ENCODE peak calls at places on chromosomes 16 and 17, in ten cellular contexts. One of them, this sample, is unnamed.

GRCh38 chr16:52193441-52193840 is 353.5 kb downstream of the TOX3 start:
- DNase-seq in HepG2: peak; percentile 53
- DNase-seq in tibial nerve: no peak
- DNase-seq in GM23338: no peak
- DNase-seq in body of pancreas: no peak
- DNase-seq in psoas muscle: no peak
- DNase-seq in heart right ventricle: no peak
- DNase-seq in CD8-positive, alpha-beta T cell: no peak
- DNase-seq in A549: no peak
- DNase-seq in tibial artery: no peak
- DNase-seq in this sample: no peak

GRCh38 chr17:61250335-61250890 is 149.2 kb upstream of the TBX2 start:
- DNase-seq in A549: peak; percentile 35
- DNase-seq in CD8-positive, alpha-beta T cell: no peak
- DNase-seq in GM23338: no peak
- DNase-seq in HepG2: no peak
- DNase-seq in psoas muscle: no peak
- DNase-seq in body of pancreas: no peak
- DNase-seq in heart right ventricle: no peak
- DNase-seq in tibial nerve: no peak
- DNase-seq in tibial artery: no peak
- DNase-seq in this sample: no peak

GRCh38 chr16:85057948-85058347 is 30.4 kb downstream of the KIAA0513 start:
- DNase-seq in tibial nerve: no peak
- DNase-seq in heart right ventricle: no peak
- DNase-seq in body of pancreas: no peak
- DNase-seq in psoas muscle: no peak
- DNase-seq in A549: no peak
- DNase-seq in CD8-positive, alpha-beta T cell: no peak
- DNase-seq in tibial artery: no peak
- DNase-seq in HepG2: no peak
- DNase-seq in GM23338: no peak
- DNase-seq in this sample: no peak

GRCh38 chr16:29714972-29715371 is 30.8 kb downstream of the C16orf54 start:
- DNase-seq in psoas muscle: no peak
- DNase-seq in body of pancreas: no peak
- DNase-seq in tibial nerve: no peak
- DNase-seq in tibial artery: no peak
- DNase-seq in HepG2: no peak
- DNase-seq in heart right ventricle: no peak
- DNase-seq in GM23338: no peak
- DNase-seq in CD8-positive, alpha-beta T cell: no peak
- DNase-seq in A549: no peak
- DNase-seq in this sample: no peak

GRCh38 chr17:2751482-2751881 is 2.0 kb upstream of the CCDC92B start:
- DNase-seq in A549: peak; percentile 34
- DNase-seq in heart right ventricle: no peak
- DNase-seq in tibial nerve: no peak
- DNase-seq in GM23338: peak; percentile 65
- DNase-seq in body of pancreas: no peak
- DNase-seq in tibial artery: no peak
- DNase-seq in HepG2: no peak
- DNase-seq in CD8-positive, alpha-beta T cell: no peak
- DNase-seq in psoas muscle: no peak
- DNase-seq in this sample: no peak

GRCh38 chr17:73431401-73432205 is 119.8 kb upstream of the CDC42EP4 start:
- DNase-seq in tibial nerve: no peak
- DNase-seq in A549: no peak
- DNase-seq in heart right ventricle: no peak
- DNase-seq in tibial artery: no peak
- DNase-seq in psoas muscle: no peak
- DNase-seq in GM23338: no peak
- DNase-seq in HepG2: no peak
- DNase-seq in CD8-positive, alpha-beta T cell: no peak
- DNase-seq in body of pancreas: no peak
- DNase-seq in this sample: no peak

GRCh38 chr16:46970089-46970488 is 3.4 kb downstream of the DNAJA2 start:
- DNase-seq in A549: no peak
- DNase-seq in HepG2: peak; percentile 79
- DNase-seq in CD8-positive, alpha-beta T cell: no peak
- DNase-seq in heart right ventricle: peak; percentile 42
- DNase-seq in tibial artery: no peak
- DNase-seq in GM23338: no peak
- DNase-seq in body of pancreas: peak; percentile 50
- DNase-seq in psoas muscle: peak; percentile 27
- DNase-seq in tibial nerve: no peak
- DNase-seq in this sample: no peak

GRCh38 chr16:58393138-58393504 is 850 bp downstream of the GINS3 start:
- DNase-seq in GM23338: no peak
- DNase-seq in psoas muscle: no peak
- DNase-seq in tibial nerve: no peak
- DNase-seq in HepG2: peak; percentile 15
- DNase-seq in tibial artery: no peak
- DNase-seq in A549: no peak
- DNase-seq in body of pancreas: no peak
- DNase-seq in CD8-positive, alpha-beta T cell: no peak
- DNase-seq in heart right ventricle: no peak
- DNase-seq in this sample: no peak

GRCh38 chr16:86531193-86531550 is 20.8 kb downstream of the FOXF1 start:
- DNase-seq in tibial nerve: peak; percentile 54
- DNase-seq in heart right ventricle: peak; percentile 69
- DNase-seq in body of pancreas: no peak
- DNase-seq in CD8-positive, alpha-beta T cell: no peak
- DNase-seq in A549: no peak
- DNase-seq in GM23338: no peak
- DNase-seq in tibial artery: no peak
- DNase-seq in psoas muscle: peak; percentile 55
- DNase-seq in HepG2: no peak
- DNase-seq in this sample: peak; percentile 83

GRCh38 chr16:86532526-86532815 is 22.1 kb downstream of the FOXF1 start:
- DNase-seq in tibial nerve: no peak
- DNase-seq in GM23338: no peak
- DNase-seq in tibial artery: no peak
- DNase-seq in heart right ventricle: no peak
- DNase-seq in CD8-positive, alpha-beta T cell: no peak
- DNase-seq in psoas muscle: no peak
- DNase-seq in HepG2: no peak
- DNase-seq in A549: no peak
- DNase-seq in body of pancreas: no peak
- DNase-seq in this sample: no peak

GRCh38 chr16:86531641-86532525 is 21.6 kb downstream of the FOXF1 start:
- DNase-seq in body of pancreas: no peak
- DNase-seq in heart right ventricle: no peak
- DNase-seq in HepG2: no peak
- DNase-seq in tibial nerve: no peak
- DNase-seq in psoas muscle: no peak
- DNase-seq in CD8-positive, alpha-beta T cell: no peak
- DNase-seq in GM23338: no peak
- DNase-seq in A549: no peak
- DNase-seq in tibial artery: no peak
- DNase-seq in this sample: no peak

GRCh38 chr16:86529160-86529559 is 18.8 kb downstream of the FOXF1 start:
- DNase-seq in tibial nerve: no peak
- DNase-seq in CD8-positive, alpha-beta T cell: no peak
- DNase-seq in A549: no peak
- DNase-seq in GM23338: no peak
- DNase-seq in heart right ventricle: no peak
- DNase-seq in tibial artery: no peak
- DNase-seq in psoas muscle: no peak
- DNase-seq in body of pancreas: no peak
- DNase-seq in HepG2: no peak
- DNase-seq in this sample: no peak

DNA sequence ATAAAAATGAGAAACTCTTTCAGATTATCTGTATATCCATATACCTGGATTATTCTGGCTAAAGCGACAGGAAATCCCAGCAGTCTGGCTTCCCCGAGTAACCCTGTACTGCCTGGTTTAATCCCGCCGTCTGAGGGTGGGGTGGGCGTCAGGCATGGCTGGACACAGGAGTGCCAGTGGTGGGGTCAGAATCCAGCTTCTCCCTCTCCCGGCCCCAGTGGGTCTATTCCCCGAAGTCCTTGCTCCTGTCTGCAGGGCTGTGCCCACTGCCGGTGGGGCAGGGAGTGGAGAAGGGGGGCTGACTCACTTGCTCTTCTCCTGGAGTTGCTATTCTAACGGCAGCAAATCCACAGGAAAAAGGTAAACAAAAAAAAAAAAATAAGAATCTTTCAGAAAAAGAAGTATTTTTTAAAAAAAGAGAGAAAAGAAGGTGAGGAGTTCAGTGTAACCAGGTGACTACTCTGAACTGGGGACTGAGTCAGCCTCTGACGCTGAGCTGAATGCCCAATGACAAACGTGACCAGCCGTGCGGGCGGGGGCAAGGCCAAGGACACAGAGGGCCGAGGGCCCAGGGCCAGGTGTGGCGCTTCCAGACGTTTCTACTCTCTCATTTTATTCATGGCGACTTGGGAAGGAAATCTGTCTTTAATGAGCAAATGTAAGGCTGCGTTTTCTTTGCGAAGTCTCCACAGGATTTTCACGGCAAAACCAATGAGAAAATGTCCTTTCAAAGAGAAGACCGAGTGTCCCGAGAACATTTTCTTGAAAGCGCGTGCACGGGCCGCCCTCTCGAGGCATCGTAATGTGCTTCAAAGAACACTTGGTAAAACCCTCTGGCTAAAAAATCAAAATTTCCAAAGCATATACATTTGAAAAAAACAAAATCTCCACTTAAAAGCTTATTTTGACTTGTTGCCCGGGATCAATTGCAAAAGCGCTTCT is 20.2 kb downstream of the FOXF1 start:
- DNase-seq in HepG2: no peak
- DNase-seq in heart right ventricle: no peak
- DNase-seq in tibial artery: no peak
- DNase-seq in A549: no peak
- DNase-seq in GM23338: no peak
- DNase-seq in psoas muscle: no peak
- DNase-seq in CD8-positive, alpha-beta T cell: no peak
- DNase-seq in body of pancreas: no peak
- DNase-seq in tibial nerve: no peak
- DNase-seq in this sample: no peak
- H3K27ac ChIP-seq in HepG2: no peak overlapping the region
- H3K27ac ChIP-seq in heart right ventricle: no peak overlapping the region
- H3K27ac ChIP-seq in tibial artery: no peak overlapping the region
- H3K27ac ChIP-seq in A549: no peak overlapping the region
- H3K27ac ChIP-seq in GM23338: peak overlapping the region; percentile 42
- H3K27ac ChIP-seq in psoas muscle: no peak overlapping the region
- H3K27ac ChIP-seq in CD8-positive, alpha-beta T cell: no peak overlapping the region
- H3K27ac ChIP-seq in body of pancreas: no peak overlapping the region
- H3K27ac ChIP-seq in tibial nerve: peak overlapping the region; percentile 83
- H3K27ac ChIP-seq in this sample: peak overlapping the region; percentile 69

GRCh38 chr17:82231312-82231561 is 2.4 kb downstream of the SLC16A3 start:
- DNase-seq in CD8-positive, alpha-beta T cell: no peak
- DNase-seq in GM23338: no peak
- DNase-seq in HepG2: no peak
- DNase-seq in tibial artery: no peak
- DNase-seq in psoas muscle: no peak
- DNase-seq in body of pancreas: no peak
- DNase-seq in heart right ventricle: no peak
- DNase-seq in tibial nerve: no peak
- DNase-seq in A549: no peak
- DNase-seq in this sample: no peak

GRCh38 chr17:82230627-82231311 is 1.9 kb downstream of the SLC16A3 start:
- DNase-seq in tibial nerve: peak; percentile 78
- DNase-seq in body of pancreas: no peak
- DNase-seq in heart right ventricle: peak; percentile 92
- DNase-seq in HepG2: peak; percentile 87
- DNase-seq in psoas muscle: peak; percentile 90
- DNase-seq in tibial artery: peak; percentile 94
- DNase-seq in CD8-positive, alpha-beta T cell: no peak
- DNase-seq in GM23338: peak; percentile 85
- DNase-seq in A549: peak; percentile 92
- DNase-seq in this sample: no peak

GRCh38 chr17:82231562-82232321 is 2.9 kb downstream of the SLC16A3 start:
- DNase-seq in tibial artery: peak; percentile 89
- DNase-seq in body of pancreas: no peak
- DNase-seq in CD8-positive, alpha-beta T cell: no peak
- DNase-seq in psoas muscle: peak; percentile 86
- DNase-seq in heart right ventricle: peak; percentile 78
- DNase-seq in A549: peak; percentile 93
- DNase-seq in tibial nerve: peak; percentile 44
- DNase-seq in HepG2: peak; percentile 94
- DNase-seq in GM23338: peak; percentile 84
- DNase-seq in this sample: peak; percentile 61

GRCh38 chr17:82232876-82233785 is 4.3 kb downstream of the SLC16A3 start:
- DNase-seq in HepG2: no peak
- DNase-seq in GM23338: no peak
- DNase-seq in tibial nerve: no peak
- DNase-seq in heart right ventricle: peak; percentile 17
- DNase-seq in body of pancreas: no peak
- DNase-seq in tibial artery: peak; percentile 73
- DNase-seq in A549: no peak
- DNase-seq in CD8-positive, alpha-beta T cell: no peak
- DNase-seq in psoas muscle: peak; percentile 61
- DNase-seq in this sample: no peak

DNA sequence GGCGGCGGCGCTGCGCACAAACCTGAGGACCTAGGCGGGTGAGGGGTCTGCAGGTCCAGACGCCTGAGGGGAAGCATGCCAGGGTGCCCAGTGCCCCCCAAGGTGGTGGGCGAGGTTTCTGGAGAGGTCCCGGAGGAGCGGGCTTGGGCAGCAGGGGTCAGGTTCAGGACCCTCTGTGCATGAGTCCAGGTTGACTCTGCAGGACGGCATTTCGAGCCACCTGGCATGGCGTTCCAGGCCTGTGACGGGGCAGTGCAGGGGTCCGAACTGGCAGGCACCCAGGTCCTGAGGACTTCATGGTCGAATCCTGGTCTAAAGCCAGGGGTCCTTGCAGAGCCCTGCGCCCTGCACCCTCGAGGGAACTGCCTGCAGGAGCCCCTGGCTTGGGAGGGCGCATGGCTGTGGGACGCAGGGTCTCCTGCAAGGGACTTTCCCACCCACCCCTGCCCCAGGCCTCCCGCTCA is 3.5 kb downstream of the SLC16A3 start:
- DNase-seq in GM23338: no peak
- DNase-seq in heart right ventricle: peak; percentile 43
- DNase-seq in tibial artery: no peak
- DNase-seq in tibial nerve: no peak
- DNase-seq in A549: no peak
- DNase-seq in CD8-positive, alpha-beta T cell: no peak
- DNase-seq in psoas muscle: no peak
- DNase-seq in HepG2: no peak
- DNase-seq in body of pancreas: no peak
- DNase-seq in this sample: no peak
- H3K4me3 ChIP-seq in GM23338: peak overlapping the region; percentile 66
- H3K4me3 ChIP-seq in heart right ventricle: peak overlapping the region; percentile 56
- H3K4me3 ChIP-seq in tibial artery: peak overlapping the region; percentile 58
- H3K4me3 ChIP-seq in tibial nerve: peak overlapping the region; percentile 52
- H3K4me3 ChIP-seq in A549: peak overlapping the region; percentile 65
- H3K4me3 ChIP-seq in CD8-positive, alpha-beta T cell: no peak overlapping the region
- H3K4me3 ChIP-seq in psoas muscle: peak overlapping the region; percentile 75
- H3K4me3 ChIP-seq in HepG2: peak overlapping the region; percentile 75
- H3K4me3 ChIP-seq in body of pancreas: no peak overlapping the region
- H3K4me3 ChIP-seq in this sample: no peak overlapping the region

DNA sequence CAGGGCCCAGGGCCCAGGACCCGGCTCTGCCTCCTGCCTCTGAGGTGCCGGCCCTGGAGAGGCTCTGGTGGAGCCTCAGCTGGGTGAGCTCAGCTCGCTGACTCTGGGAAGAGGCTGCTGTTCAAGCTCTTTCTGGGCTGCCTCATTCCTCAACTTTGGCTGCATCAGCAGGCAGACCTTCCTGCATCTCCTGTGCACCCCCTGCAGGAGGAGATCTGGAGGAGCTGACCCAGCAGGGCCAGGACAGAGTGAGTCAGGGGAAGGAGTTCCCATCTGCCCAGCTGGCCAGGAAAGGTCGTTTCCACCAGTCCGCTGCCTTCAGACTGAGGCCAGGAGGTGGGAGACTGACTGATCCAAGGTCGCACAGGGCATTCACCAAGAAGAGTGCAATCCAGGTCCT is 10.7 kb downstream of the CRHR1 start:
- DNase-seq in body of pancreas: no peak
- DNase-seq in HepG2: no peak
- DNase-seq in A549: peak; percentile 49
- DNase-seq in tibial nerve: no peak
- DNase-seq in psoas muscle: no peak
- DNase-seq in heart right ventricle: no peak
- DNase-seq in CD8-positive, alpha-beta T cell: no peak
- DNase-seq in GM23338: peak; percentile 64
- DNase-seq in tibial artery: no peak
- DNase-seq in this sample: no peak
- TF ChIP-seq CTCF in body of pancreas: no peak
- TF ChIP-seq CTCF in HepG2: peak; percentile 33
- TF ChIP-seq CTCF in A549: no peak
- TF ChIP-seq CTCF in tibial nerve: no peak
- TF ChIP-seq CTCF in psoas muscle: peak; percentile 4
- TF ChIP-seq CTCF in heart right ventricle: no peak
- TF ChIP-seq CTCF in CD8-positive, alpha-beta T cell: no peak
- TF ChIP-seq CTCF in GM23338: no peak
- TF ChIP-seq CTCF in tibial artery: no peak
- TF ChIP-seq CTCF in this sample: no peak

DNA sequence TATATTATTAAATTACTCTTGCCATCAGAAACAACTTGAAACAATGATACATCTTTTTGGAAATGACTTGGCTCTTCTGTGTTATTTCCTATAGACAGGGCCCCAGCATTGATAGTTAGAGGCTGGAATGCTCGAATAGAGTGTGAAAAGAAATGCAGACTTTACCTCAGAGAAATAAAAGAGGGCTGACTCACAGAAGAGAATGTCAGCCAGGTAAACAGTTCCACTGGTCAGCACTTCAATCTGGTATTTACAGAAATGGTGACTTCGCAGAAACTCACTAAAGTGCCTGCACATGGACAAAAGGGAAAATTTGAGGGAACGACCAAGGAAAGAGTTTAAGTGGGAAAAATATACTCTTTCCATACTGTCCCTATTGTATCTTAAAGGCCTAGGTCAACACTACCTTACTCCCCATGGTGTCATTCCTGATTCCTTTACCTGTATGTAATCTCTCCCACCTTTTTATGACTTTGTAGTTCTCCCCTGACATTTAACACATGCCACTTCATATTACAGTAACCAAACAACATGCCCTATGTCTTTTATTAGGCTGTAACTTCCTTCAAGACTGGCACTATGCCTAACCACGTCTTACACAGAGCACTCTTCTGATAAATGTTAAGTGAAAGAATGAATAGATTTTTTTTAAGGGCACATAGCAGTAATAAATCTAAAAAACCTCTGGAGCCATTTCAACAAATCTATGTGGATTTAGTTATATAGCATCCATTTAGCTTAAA is 36.7 kb downstream of the AKAP10 start:
- DNase-seq in CD8-positive, alpha-beta T cell: no peak
- DNase-seq in tibial artery: no peak
- DNase-seq in A549: peak; percentile 47
- DNase-seq in psoas muscle: no peak
- DNase-seq in body of pancreas: no peak
- DNase-seq in HepG2: peak; percentile 40
- DNase-seq in tibial nerve: no peak
- DNase-seq in GM23338: peak; percentile 20
- DNase-seq in heart right ventricle: no peak
- DNase-seq in this sample: no peak
- H3K27ac ChIP-seq in CD8-positive, alpha-beta T cell: no peak overlapping the region
- H3K27ac ChIP-seq in tibial artery: no peak overlapping the region
- H3K27ac ChIP-seq in A549: peak overlapping the region; percentile 80
- H3K27ac ChIP-seq in psoas muscle: no peak overlapping the region
- H3K27ac ChIP-seq in body of pancreas: no peak overlapping the region
- H3K27ac ChIP-seq in HepG2: no peak overlapping the region
- H3K27ac ChIP-seq in tibial nerve: no peak overlapping the region
- H3K27ac ChIP-seq in GM23338: peak overlapping the region; percentile 43
- H3K27ac ChIP-seq in heart right ventricle: no peak overlapping the region
- H3K27ac ChIP-seq in this sample: peak overlapping the region; percentile 45